ENCODE peak calls at places on chromosome 14, in five cellular contexts. E, N, C, L and V are unnamed samples.

GRCh38 chr14:49033131-49033530 is 553.0 kb downstream of the RPS29 start:
- DNase-seq in E (no peak), N (no peak), C (no peak), L (no peak), V (no peak)

GRCh38 chr14:91919814-91920213 is 27.7 kb downstream of the FBLN5 start:
- DNase-seq in E (peak; percentile 82), N (peak; percentile 33), C (no peak), L (no peak), V (peak; percentile 65)

GRCh38 chr14:23483216-23483854 is 13.8 kb downstream of the NGDN start:
- DNase-seq in E (no peak), N (no peak), C (no peak), L (no peak), V (no peak)

GRCh38 chr14:73633517-73634332 is 11.1 kb upstream of the DNAL1 start:
- DNase-seq in E (peak; percentile 65), N (peak; percentile 65), C (peak; percentile 78), L (peak; percentile 89), V (peak; percentile 47)

GRCh38 chr14:93978735-93979134 is 2.4 kb upstream of the ASB2 start:
- DNase-seq in E (no peak), N (no peak), C (no peak), L (no peak), V (no peak)

GRCh38 chr14:55579724-55580400 is at the start of gene KTN1:
- DNase-seq in E (peak; percentile 79), N (peak; percentile 87), C (peak; percentile 68), L (peak; percentile 91), V (peak; percentile 89)

GRCh38 chr14:24272442-24272841 is 1.0 kb upstream of the RABGGTA start:
- DNase-seq in E (no peak), N (no peak), C (no peak), L (no peak), V (no peak)

GRCh38 chr14:81275995-81276698 is 55.4 kb upstream of the GTF2A1 start:
- DNase-seq in E (no peak), N (no peak), C (no peak), L (no peak), V (no peak)

GRCh38 chr14:72613196-72613974 is 280.5 kb downstream of the DPF3 start:
- DNase-seq in E (no peak), N (peak; percentile 81), C (peak; percentile 68), L (peak; percentile 93), V (peak; percentile 92)

GRCh38 chr14:74554742-74555362 is 57.2 kb downstream of the LTBP2 start:
- DNase-seq in E (no peak), N (no peak), C (no peak), L (peak; percentile 12), V (no peak)

DNA sequence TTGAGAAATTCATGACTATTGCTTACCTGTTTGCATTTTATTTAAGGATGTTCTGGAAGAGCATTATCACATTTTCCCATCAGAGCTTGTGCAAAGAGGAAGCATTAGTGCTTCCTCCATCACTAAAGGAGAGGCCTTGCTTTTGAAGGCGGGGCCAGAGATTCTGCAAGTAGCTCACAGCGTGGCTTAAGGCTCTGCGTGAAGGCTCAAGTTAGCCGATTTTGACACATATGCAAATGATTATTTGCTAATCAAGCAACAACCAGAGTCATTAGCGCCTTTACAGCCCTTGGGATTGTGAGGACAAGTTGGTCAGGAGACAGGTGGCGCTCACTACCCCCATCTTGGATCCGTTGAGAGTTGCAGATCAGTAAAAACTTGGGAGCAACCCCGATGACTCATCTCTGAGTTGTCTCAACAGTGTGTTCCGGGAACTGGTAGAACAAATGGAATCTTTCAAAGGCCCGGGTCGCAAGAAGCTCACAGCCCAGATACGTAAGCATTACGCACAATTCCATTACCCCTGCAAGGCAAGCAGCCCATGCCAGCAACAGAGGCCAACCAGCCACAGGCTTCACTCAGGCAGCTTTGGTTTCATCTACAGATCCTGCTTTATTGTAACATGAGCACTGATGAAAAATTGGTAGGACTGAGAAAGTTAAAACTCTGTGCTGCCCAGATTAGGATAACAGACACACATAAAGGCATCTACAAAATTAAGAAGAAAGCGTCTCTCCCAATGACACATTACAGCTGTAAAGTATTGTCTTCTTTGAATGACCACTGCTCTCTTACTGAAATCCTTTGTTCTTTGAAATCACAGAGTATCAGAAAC is 34.9 kb upstream of the SPTSSA start:
- DNase-seq in E (peak; percentile 98), N (peak; percentile 69), C (peak; percentile 94), L (no peak), V (peak; percentile 64)
- TF ChIP-seq CTCF in E (peak; percentile 50), N (no peak), C (no peak), L (no peak), V (peak; percentile 19)

GRCh38 chr14:101153691-101154090 is 250.2 kb upstream of the RTL1 start:
- DNase-seq in E (no peak), N (no peak), C (no peak), L (no peak), V (no peak)

GRCh38 chr14:101152855-101153254 is 249.3 kb upstream of the RTL1 start:
- DNase-seq in E (no peak), N (no peak), C (no peak), L (no peak), V (no peak)

GRCh38 chr14:101150010-101150409 is 246.5 kb upstream of the RTL1 start:
- DNase-seq in E (no peak), N (no peak), C (no peak), L (no peak), V (no peak)

GRCh38 chr14:101151226-101151929 is 247.9 kb upstream of the RTL1 start:
- DNase-seq in E (no peak), N (no peak), C (no peak), L (no peak), V (no peak)

DNA sequence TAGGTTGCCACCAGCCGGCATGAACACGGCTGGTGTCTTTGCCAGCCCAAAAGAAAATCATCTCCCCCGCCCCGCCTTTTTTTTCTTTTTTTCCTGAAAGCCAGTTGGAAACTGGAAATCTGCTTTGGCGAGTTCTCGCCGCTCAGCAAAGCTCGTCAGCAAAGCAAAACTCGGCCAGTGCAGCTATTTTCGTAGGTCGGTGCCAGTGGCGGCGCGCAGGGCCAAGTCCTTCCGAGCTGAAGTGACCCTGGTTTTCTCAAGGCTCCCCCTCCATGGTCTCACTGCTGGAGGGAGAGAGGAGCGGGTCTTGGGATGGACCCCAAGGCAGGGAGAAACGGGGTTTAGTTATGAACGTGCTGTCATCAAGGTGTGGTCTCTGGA is 248.4 kb upstream of the RTL1 start:
- DNase-seq in E (no peak), N (no peak), C (no peak), L (no peak), V (no peak)
- H3K4me3 ChIP-seq in E (peak overlapping the region; percentile 10), N (no peak overlapping the region), C (no peak overlapping the region), L (no peak overlapping the region), V (no peak overlapping the region)

GRCh38 chr14:77212933-77213656 is 31.5 kb downstream of the TMEM63C start:
- DNase-seq in E (no peak), N (no peak), C (no peak), L (no peak), V (no peak)

GRCh38 chr14:77217551-77217950 is 36.0 kb downstream of the TMEM63C start:
- DNase-seq in E (no peak), N (no peak), C (no peak), L (no peak), V (peak; percentile 2)

GRCh38 chr14:77214216-77214615 is 32.6 kb downstream of the TMEM63C start:
- DNase-seq in E (no peak), N (no peak), C (no peak), L (no peak), V (no peak)

GRCh38 chr14:77212097-77212873 is 30.7 kb downstream of the TMEM63C start:
- DNase-seq in E (no peak), N (no peak), C (no peak), L (no peak), V (no peak)

DNA sequence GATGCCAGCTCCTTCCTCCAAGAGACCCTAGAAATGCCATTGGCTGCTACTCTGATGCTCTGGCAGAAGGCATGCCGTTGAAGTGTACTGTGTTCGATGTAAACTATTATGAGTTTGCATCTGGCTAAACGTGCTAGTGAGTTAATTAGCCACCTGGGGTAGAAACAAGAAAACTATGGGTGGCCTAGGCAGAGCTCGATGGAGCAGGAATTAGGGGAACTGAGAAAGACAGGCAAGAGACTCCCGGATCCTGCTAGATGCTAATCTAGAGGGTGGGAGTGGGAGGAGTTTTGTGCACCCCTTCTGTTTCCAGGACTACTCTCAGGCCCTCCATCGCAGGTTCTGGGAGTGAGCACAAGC is 32.0 kb downstream of the TMEM63C start:
- DNase-seq in E (no peak), N (no peak), C (no peak), L (no peak), V (no peak)
- TF ChIP-seq CTCF in E (no peak), N (no peak), C (no peak), L (no peak), V (no peak)

DNA sequence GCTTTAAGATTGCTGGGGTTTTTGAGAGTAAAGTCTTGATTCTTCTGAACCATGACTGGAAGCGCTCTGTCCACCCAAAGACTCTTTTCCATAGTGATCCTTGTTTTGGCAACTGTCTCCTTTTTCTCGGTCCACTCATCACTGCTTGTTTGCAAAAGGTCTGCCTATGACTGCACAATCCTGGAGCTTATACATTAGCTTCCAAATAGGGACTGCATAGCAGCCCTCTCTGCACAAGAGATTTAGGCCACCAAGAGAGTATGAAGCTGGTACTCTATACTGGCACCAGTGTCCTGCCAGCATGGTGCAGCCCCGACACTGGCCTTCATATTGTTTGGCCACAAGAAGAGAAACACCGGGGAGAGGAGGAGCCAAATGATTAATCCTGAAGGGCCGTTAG is 99.1 kb downstream of the AKAP6 start:
- DNase-seq in E (no peak), N (no peak), C (no peak), L (no peak), V (no peak)
- H3K4me3 ChIP-seq in E (no peak overlapping the region), N (no peak overlapping the region), C (no peak overlapping the region), L (no peak overlapping the region), V (no peak overlapping the region)